ENCODE peak calls at places on chromosomes 7 and 10, in seven cellular contexts. One of them, this sample, is unnamed.

GRCh38 chr10:124403548-124403947 is 15.2 kb downstream of the OAT start:
- DNase-seq in psoas muscle: no peak
- DNase-seq in GM23338: peak; percentile 98
- DNase-seq in IMR-90: peak; percentile 81
- DNase-seq in CD8-positive, alpha-beta T cell: no peak
- DNase-seq in left ventricle myocardium inferior: no peak
- DNase-seq in thyroid gland: peak; percentile 14
- DNase-seq in this sample: no peak

GRCh38 chr10:103605359-103606156 is 112.1 kb downstream of the NEURL1 start:
- DNase-seq in psoas muscle: peak; percentile 68
- DNase-seq in GM23338: peak; percentile 66
- DNase-seq in IMR-90: peak; percentile 43
- DNase-seq in CD8-positive, alpha-beta T cell: no peak
- DNase-seq in left ventricle myocardium inferior: no peak
- DNase-seq in thyroid gland: peak; percentile 35
- DNase-seq in this sample: peak; percentile 88

GRCh38 chr10:30093303-30093967 is 34.0 kb upstream of the JCAD start:
- DNase-seq in psoas muscle: no peak
- DNase-seq in GM23338: no peak
- DNase-seq in IMR-90: no peak
- DNase-seq in CD8-positive, alpha-beta T cell: no peak
- DNase-seq in left ventricle myocardium inferior: no peak
- DNase-seq in thyroid gland: no peak
- DNase-seq in this sample: no peak

GRCh38 chr10:96789571-96790108 is 42.5 kb upstream of the LCOR start:
- DNase-seq in psoas muscle: no peak
- DNase-seq in GM23338: no peak
- DNase-seq in IMR-90: no peak
- DNase-seq in CD8-positive, alpha-beta T cell: no peak
- DNase-seq in left ventricle myocardium inferior: no peak
- DNase-seq in thyroid gland: no peak
- DNase-seq in this sample: no peak

GRCh38 chr7:16026253-16027020 is 340.0 kb upstream of the MEOX2 start:
- DNase-seq in psoas muscle: no peak
- DNase-seq in GM23338: no peak
- DNase-seq in IMR-90: peak; percentile 84
- DNase-seq in CD8-positive, alpha-beta T cell: no peak
- DNase-seq in left ventricle myocardium inferior: peak; percentile 31
- DNase-seq in thyroid gland: peak; percentile 8
- DNase-seq in this sample: no peak

GRCh38 chr7:90455163-90456030 is 14.0 kb upstream of the PTTG1IP2 start:
- DNase-seq in psoas muscle: no peak
- DNase-seq in GM23338: peak; percentile 68
- DNase-seq in IMR-90: peak; percentile 57
- DNase-seq in CD8-positive, alpha-beta T cell: no peak
- DNase-seq in left ventricle myocardium inferior: no peak
- DNase-seq in thyroid gland: no peak
- DNase-seq in this sample: no peak

GRCh38 chr10:19845963-19846362 is 29.7 kb downstream of the PLXDC2 start:
- DNase-seq in psoas muscle: no peak
- DNase-seq in GM23338: no peak
- DNase-seq in IMR-90: no peak
- DNase-seq in CD8-positive, alpha-beta T cell: no peak
- DNase-seq in left ventricle myocardium inferior: no peak
- DNase-seq in thyroid gland: no peak
- DNase-seq in this sample: no peak

GRCh38 chr10:71921319-71922027 is 42.7 kb upstream of the CHST3 start:
- DNase-seq in psoas muscle: peak; percentile 87
- DNase-seq in GM23338: no peak
- DNase-seq in IMR-90: no peak
- DNase-seq in CD8-positive, alpha-beta T cell: no peak
- DNase-seq in left ventricle myocardium inferior: peak; percentile 58
- DNase-seq in thyroid gland: peak; percentile 79
- DNase-seq in this sample: peak; percentile 84

GRCh38 chr10:16260388-16260787 is 176.4 kb upstream of the PTER start:
- DNase-seq in psoas muscle: no peak
- DNase-seq in GM23338: no peak
- DNase-seq in IMR-90: no peak
- DNase-seq in CD8-positive, alpha-beta T cell: no peak
- DNase-seq in left ventricle myocardium inferior: no peak
- DNase-seq in thyroid gland: no peak
- DNase-seq in this sample: no peak

GRCh38 chr7:92503767-92504166 is 24.6 kb downstream of the PEX1 start:
- DNase-seq in psoas muscle: no peak
- DNase-seq in GM23338: no peak
- DNase-seq in IMR-90: no peak
- DNase-seq in CD8-positive, alpha-beta T cell: no peak
- DNase-seq in left ventricle myocardium inferior: no peak
- DNase-seq in thyroid gland: no peak
- DNase-seq in this sample: no peak

GRCh38 chr10:11142809-11143208 is 125.1 kb downstream of the CELF2 start:
- DNase-seq in psoas muscle: no peak
- DNase-seq in GM23338: no peak
- DNase-seq in IMR-90: no peak
- DNase-seq in CD8-positive, alpha-beta T cell: no peak
- DNase-seq in left ventricle myocardium inferior: no peak
- DNase-seq in thyroid gland: no peak
- DNase-seq in this sample: no peak

GRCh38 chr7:37510043-37510634 is 61.5 kb upstream of the ELMO1 start:
- DNase-seq in psoas muscle: no peak
- DNase-seq in GM23338: peak; percentile 56
- DNase-seq in IMR-90: no peak
- DNase-seq in CD8-positive, alpha-beta T cell: no peak
- DNase-seq in left ventricle myocardium inferior: no peak
- DNase-seq in thyroid gland: no peak
- DNase-seq in this sample: no peak

GRCh38 chr7:88009651-88010050 is 75.6 kb downstream of the ADAM22 start:
- DNase-seq in psoas muscle: no peak
- DNase-seq in GM23338: no peak
- DNase-seq in IMR-90: no peak
- DNase-seq in CD8-positive, alpha-beta T cell: no peak
- DNase-seq in left ventricle myocardium inferior: no peak
- DNase-seq in thyroid gland: no peak
- DNase-seq in this sample: no peak

GRCh38 chr7:20647051-20647450 is 31.6 kb downstream of the ABCB5 start:
- DNase-seq in psoas muscle: no peak
- DNase-seq in GM23338: no peak
- DNase-seq in IMR-90: no peak
- DNase-seq in CD8-positive, alpha-beta T cell: no peak
- DNase-seq in left ventricle myocardium inferior: no peak
- DNase-seq in thyroid gland: no peak
- DNase-seq in this sample: no peak

GRCh38 chr7:79308176-79308575 is 145.3 kb downstream of the MAGI2 start:
- DNase-seq in psoas muscle: no peak
- DNase-seq in GM23338: peak; percentile 29
- DNase-seq in IMR-90: no peak
- DNase-seq in CD8-positive, alpha-beta T cell: no peak
- DNase-seq in left ventricle myocardium inferior: no peak
- DNase-seq in thyroid gland: peak; percentile 48
- DNase-seq in this sample: no peak

GRCh38 chr7:1818581-1819200 is 148.6 kb downstream of the ELFN1 start:
- DNase-seq in psoas muscle: peak; percentile 55
- DNase-seq in GM23338: no peak
- DNase-seq in IMR-90: no peak
- DNase-seq in CD8-positive, alpha-beta T cell: no peak
- DNase-seq in left ventricle myocardium inferior: no peak
- DNase-seq in thyroid gland: no peak
- DNase-seq in this sample: peak; percentile 4

GRCh38 chr10:17216217-17216900 is 11.7 kb upstream of the VIM start:
- DNase-seq in psoas muscle: no peak
- DNase-seq in GM23338: no peak
- DNase-seq in IMR-90: peak; percentile 98
- DNase-seq in CD8-positive, alpha-beta T cell: no peak
- DNase-seq in left ventricle myocardium inferior: no peak
- DNase-seq in thyroid gland: no peak
- DNase-seq in this sample: no peak

GRCh38 chr10:35780970-35781642 is 139.0 kb upstream of the FZD8 start:
- DNase-seq in psoas muscle: no peak
- DNase-seq in GM23338: no peak
- DNase-seq in IMR-90: no peak
- DNase-seq in CD8-positive, alpha-beta T cell: no peak
- DNase-seq in left ventricle myocardium inferior: no peak
- DNase-seq in thyroid gland: no peak
- DNase-seq in this sample: no peak

GRCh38 chr7:103487419-103487818 is 41.4 kb upstream of the SLC26A5 start:
- DNase-seq in psoas muscle: no peak
- DNase-seq in GM23338: no peak
- DNase-seq in IMR-90: no peak
- DNase-seq in CD8-positive, alpha-beta T cell: no peak
- DNase-seq in left ventricle myocardium inferior: no peak
- DNase-seq in thyroid gland: no peak
- DNase-seq in this sample: no peak

GRCh38 chr7:55066938-55067337 is 48.1 kb downstream of the EGFR start:
- DNase-seq in psoas muscle: no peak
- DNase-seq in GM23338: no peak
- DNase-seq in IMR-90: no peak
- DNase-seq in CD8-positive, alpha-beta T cell: no peak
- DNase-seq in left ventricle myocardium inferior: no peak
- DNase-seq in thyroid gland: no peak
- DNase-seq in this sample: no peak
- H3K36me3 ChIP-seq in psoas muscle: no peaks in the 10 kb centered on the region
- H3K36me3 ChIP-seq in GM23338: no peaks in the 10 kb centered on the region
- H3K36me3 ChIP-seq in IMR-90: peaks cover 15% of the 10 kb centered on the region
- H3K36me3 ChIP-seq in CD8-positive, alpha-beta T cell: no peaks in the 10 kb centered on the region
- H3K36me3 ChIP-seq in left ventricle myocardium inferior: no peaks in the 10 kb centered on the region
- H3K36me3 ChIP-seq in thyroid gland: no peaks in the 10 kb centered on the region
- H3K36me3 ChIP-seq in this sample: no peaks in the 10 kb centered on the region

GRCh38 chr10:95573953-95574604 is 12.9 kb upstream of the SORBS1 start:
- DNase-seq in psoas muscle: no peak
- DNase-seq in GM23338: no peak
- DNase-seq in IMR-90: no peak
- DNase-seq in CD8-positive, alpha-beta T cell: no peak
- DNase-seq in left ventricle myocardium inferior: no peak
- DNase-seq in thyroid gland: no peak
- DNase-seq in this sample: no peak

GRCh38 chr10:95569368-95569767 is 8.2 kb upstream of the SORBS1 start:
- DNase-seq in psoas muscle: no peak
- DNase-seq in GM23338: no peak
- DNase-seq in IMR-90: no peak
- DNase-seq in CD8-positive, alpha-beta T cell: no peak
- DNase-seq in left ventricle myocardium inferior: no peak
- DNase-seq in thyroid gland: no peak
- DNase-seq in this sample: no peak

GRCh38 chr10:95573497-95573896 is 12.3 kb upstream of the SORBS1 start:
- DNase-seq in psoas muscle: no peak
- DNase-seq in GM23338: no peak
- DNase-seq in IMR-90: no peak
- DNase-seq in CD8-positive, alpha-beta T cell: no peak
- DNase-seq in left ventricle myocardium inferior: no peak
- DNase-seq in thyroid gland: no peak
- DNase-seq in this sample: no peak

GRCh38 chr10:95572451-95572850 is 11.3 kb upstream of the SORBS1 start:
- DNase-seq in psoas muscle: no peak
- DNase-seq in GM23338: no peak
- DNase-seq in IMR-90: no peak
- DNase-seq in CD8-positive, alpha-beta T cell: no peak
- DNase-seq in left ventricle myocardium inferior: no peak
- DNase-seq in thyroid gland: no peak
- DNase-seq in this sample: no peak

GRCh38 chr10:95571390-95571789 is 10.2 kb upstream of the SORBS1 start:
- DNase-seq in psoas muscle: no peak
- DNase-seq in GM23338: no peak
- DNase-seq in IMR-90: no peak
- DNase-seq in CD8-positive, alpha-beta T cell: no peak
- DNase-seq in left ventricle myocardium inferior: no peak
- DNase-seq in thyroid gland: no peak
- DNase-seq in this sample: no peak
- H3K4me1 ChIP-seq in psoas muscle: peaks cover 3% of the 10 kb centered on the region
- H3K4me1 ChIP-seq in GM23338: no peaks in the 10 kb centered on the region
- H3K4me1 ChIP-seq in IMR-90: no peaks in the 10 kb centered on the region
- H3K4me1 ChIP-seq in CD8-positive, alpha-beta T cell: no peaks in the 10 kb centered on the region
- H3K4me1 ChIP-seq in left ventricle myocardium inferior: peaks cover 31% of the 10 kb centered on the region
- H3K4me1 ChIP-seq in thyroid gland: no peaks in the 10 kb centered on the region
- H3K4me1 ChIP-seq in this sample: peaks cover 13% of the 10 kb centered on the region

DNA sequence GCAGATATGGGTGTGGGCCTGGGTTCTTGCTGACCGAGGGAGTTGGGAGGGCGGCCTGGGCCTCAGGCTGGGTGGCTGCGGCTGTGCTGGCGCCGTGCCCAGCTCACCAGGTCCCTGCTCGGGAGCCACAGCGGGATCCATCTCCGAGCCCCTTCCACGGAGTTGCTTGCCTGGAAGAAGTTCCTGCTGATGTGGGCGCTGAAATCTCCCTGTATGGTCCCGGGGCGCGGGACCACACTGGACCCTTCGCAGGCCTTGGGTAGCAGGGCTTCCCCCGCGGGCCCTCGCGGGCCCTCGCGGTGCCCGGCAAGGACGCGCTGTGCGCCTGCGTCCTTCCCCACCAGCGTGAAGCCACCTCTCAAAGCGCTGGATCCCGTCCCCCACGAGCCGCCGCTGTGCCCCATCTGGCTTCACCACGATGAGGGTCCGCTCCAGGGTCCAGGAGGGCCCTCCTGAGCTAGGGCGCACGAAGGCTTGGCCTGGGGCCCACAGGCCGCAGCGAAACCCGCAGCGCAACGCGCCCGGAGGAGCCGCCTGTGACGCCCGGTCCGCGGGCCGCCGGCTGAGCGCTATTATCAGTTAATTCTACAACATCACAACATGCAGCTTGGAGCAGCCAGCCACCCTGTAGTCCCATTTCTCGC is 31.5 kb downstream of the RAB19 start:
- DNase-seq in psoas muscle: no peak
- DNase-seq in GM23338: peak; percentile 58
- DNase-seq in IMR-90: no peak
- DNase-seq in CD8-positive, alpha-beta T cell: no peak
- DNase-seq in left ventricle myocardium inferior: peak; percentile 18
- DNase-seq in thyroid gland: peak; percentile 7
- DNase-seq in this sample: no peak
- H3K4me3 ChIP-seq in psoas muscle: peak overlapping the region; percentile 12
- H3K4me3 ChIP-seq in GM23338: peak overlapping the region; percentile 41
- H3K4me3 ChIP-seq in IMR-90: no peak overlapping the region
- H3K4me3 ChIP-seq in CD8-positive, alpha-beta T cell: no peak overlapping the region
- H3K4me3 ChIP-seq in left ventricle myocardium inferior: peak overlapping the region; percentile 57
- H3K4me3 ChIP-seq in thyroid gland: no peak overlapping the region
- H3K4me3 ChIP-seq in this sample: no peak overlapping the region

GRCh38 chr7:134948246-134948645 is 38.1 kb upstream of the AGBL3 start:
- DNase-seq in psoas muscle: no peak
- DNase-seq in GM23338: no peak
- DNase-seq in IMR-90: peak; percentile 18
- DNase-seq in CD8-positive, alpha-beta T cell: no peak
- DNase-seq in left ventricle myocardium inferior: no peak
- DNase-seq in thyroid gland: no peak
- DNase-seq in this sample: no peak
- H3K36me3 ChIP-seq in psoas muscle: peaks cover 26% of the 10 kb centered on the region
- H3K36me3 ChIP-seq in GM23338: peaks cover 40% of the 10 kb centered on the region
- H3K36me3 ChIP-seq in IMR-90: peaks cover 50% of the 10 kb centered on the region
- H3K36me3 ChIP-seq in CD8-positive, alpha-beta T cell: no peaks in the 10 kb centered on the region
- H3K36me3 ChIP-seq in left ventricle myocardium inferior: peaks cover 84% of the 10 kb centered on the region
- H3K36me3 ChIP-seq in thyroid gland: peaks cover 49% of the 10 kb centered on the region
- H3K36me3 ChIP-seq in this sample: peaks cover 93% of the 10 kb centered on the region

This sample was measured in right atrium auricular region.